ENCODE peak calls at places on chromosomes 16 and 17, in four cellular contexts. One of them, this sample, is unnamed.

GRCh38 chr17:35254107-35254802 is 11.4 kb downstream of the SLFN5 start:
- DNase-seq in SK-N-SH: no peak
- DNase-seq in HepG2: peak; percentile 56
- DNase-seq in HCT116: peak; percentile 42
- DNase-seq in this sample: no peak

GRCh38 chr16:66977341-66978113 is 10.9 kb upstream of the CES4A start:
- DNase-seq in SK-N-SH: peak; percentile 94
- DNase-seq in HepG2: peak; percentile 82
- DNase-seq in HCT116: peak; percentile 60
- DNase-seq in this sample: peak; percentile 74

GRCh38 chr17:77958716-77959215 is 263 bp downstream of the TNRC6C start:
- DNase-seq in SK-N-SH: no peak
- DNase-seq in HepG2: no peak
- DNase-seq in HCT116: no peak
- DNase-seq in this sample: no peak

GRCh38 chr17:74407384-74407783 is 24.5 kb upstream of the GPRC5C start:
- DNase-seq in SK-N-SH: no peak
- DNase-seq in HepG2: no peak
- DNase-seq in HCT116: no peak
- DNase-seq in this sample: peak; percentile 33

GRCh38 chr16:8656376-8656775 is 18.0 kb upstream of the ABAT start:
- DNase-seq in SK-N-SH: no peak
- DNase-seq in HepG2: no peak
- DNase-seq in HCT116: no peak
- DNase-seq in this sample: no peak

GRCh38 chr16:68091604-68092261 is 6.6 kb downstream of the NFATC3 start:
- DNase-seq in SK-N-SH: no peak
- DNase-seq in HepG2: peak; percentile 70
- DNase-seq in HCT116: no peak
- DNase-seq in this sample: no peak

GRCh38 chr17:79615446-79615845 is 4.6 kb upstream of the RBFOX3 start:
- DNase-seq in SK-N-SH: no peak
- DNase-seq in HepG2: no peak
- DNase-seq in HCT116: no peak
- DNase-seq in this sample: no peak

GRCh38 chr16:84085774-84086173 is 31.0 kb downstream of the MBTPS1 start:
- DNase-seq in SK-N-SH: no peak
- DNase-seq in HepG2: no peak
- DNase-seq in HCT116: no peak
- DNase-seq in this sample: no peak

GRCh38 chr17:74392848-74393247 is 25.5 kb downstream of the GPR142 start:
- DNase-seq in SK-N-SH: no peak
- DNase-seq in HepG2: no peak
- DNase-seq in HCT116: no peak
- DNase-seq in this sample: peak; percentile 67

GRCh38 chr16:51763072-51763658 is 612.1 kb upstream of the SALL1 start:
- DNase-seq in SK-N-SH: no peak
- DNase-seq in HepG2: no peak
- DNase-seq in HCT116: no peak
- DNase-seq in this sample: no peak

GRCh38 chr16:50742521-50743150 is 750 bp downstream of the CYLD start:
- DNase-seq in SK-N-SH: no peak
- DNase-seq in HepG2: no peak
- DNase-seq in HCT116: no peak
- DNase-seq in this sample: peak; percentile 12

GRCh38 chr17:41446806-41447205 is 6.0 kb upstream of the KRT38 start:
- DNase-seq in SK-N-SH: no peak
- DNase-seq in HepG2: no peak
- DNase-seq in HCT116: no peak
- DNase-seq in this sample: no peak

GRCh38 chr16:85385463-85386331 is 227.4 kb upstream of the GSE1 start:
- DNase-seq in SK-N-SH: no peak
- DNase-seq in HepG2: peak; percentile 54
- DNase-seq in HCT116: no peak
- DNase-seq in this sample: no peak

GRCh38 chr17:3960764-3961163 is 3.5 kb downstream of the ATP2A3 start:
- DNase-seq in SK-N-SH: no peak
- DNase-seq in HepG2: no peak
- DNase-seq in HCT116: no peak
- DNase-seq in this sample: no peak

GRCh38 chr17:63431939-63432804 is 13.9 kb downstream of the CYB561 start:
- DNase-seq in SK-N-SH: peak; percentile 92
- DNase-seq in HepG2: peak; percentile 81
- DNase-seq in HCT116: no peak
- DNase-seq in this sample: peak; percentile 43

GRCh38 chr17:27577124-27577761 is 53.7 kb upstream of the LGALS9 start:
- DNase-seq in SK-N-SH: peak; percentile 80
- DNase-seq in HepG2: no peak
- DNase-seq in HCT116: no peak
- DNase-seq in this sample: no peak

GRCh38 chr17:66493283-66494019 is 191.0 kb downstream of the PRKCA start:
- DNase-seq in SK-N-SH: no peak
- DNase-seq in HepG2: no peak
- DNase-seq in HCT116: no peak
- DNase-seq in this sample: no peak

GRCh38 chr16:24337013-24337412 is 80.9 kb downstream of the CACNG3 start:
- DNase-seq in SK-N-SH: no peak
- DNase-seq in HepG2: no peak
- DNase-seq in HCT116: no peak
- DNase-seq in this sample: no peak

GRCh38 chr17:50268632-50269287 is 5.5 kb upstream of the TMEM92 start:
- DNase-seq in SK-N-SH: no peak
- DNase-seq in HepG2: no peak
- DNase-seq in HCT116: no peak
- DNase-seq in this sample: no peak

GRCh38 chr17:4934173-4934979 is 2.3 kb downstream of the GP1BA start:
- DNase-seq in SK-N-SH: peak; percentile 72
- DNase-seq in HepG2: peak; percentile 46
- DNase-seq in HCT116: no peak
- DNase-seq in this sample: no peak

GRCh38 chr16:57092786-57093301 is 461 bp downstream of the CPNE2 start:
- DNase-seq in SK-N-SH: peak; percentile 85
- DNase-seq in HepG2: no peak
- DNase-seq in HCT116: no peak
- DNase-seq in this sample: peak; percentile 41

GRCh38 chr16:59971264-59971663 is 1237.1 kb upstream of the GOT2 start:
- DNase-seq in SK-N-SH: no peak
- DNase-seq in HepG2: no peak
- DNase-seq in HCT116: no peak
- DNase-seq in this sample: no peak

DNA sequence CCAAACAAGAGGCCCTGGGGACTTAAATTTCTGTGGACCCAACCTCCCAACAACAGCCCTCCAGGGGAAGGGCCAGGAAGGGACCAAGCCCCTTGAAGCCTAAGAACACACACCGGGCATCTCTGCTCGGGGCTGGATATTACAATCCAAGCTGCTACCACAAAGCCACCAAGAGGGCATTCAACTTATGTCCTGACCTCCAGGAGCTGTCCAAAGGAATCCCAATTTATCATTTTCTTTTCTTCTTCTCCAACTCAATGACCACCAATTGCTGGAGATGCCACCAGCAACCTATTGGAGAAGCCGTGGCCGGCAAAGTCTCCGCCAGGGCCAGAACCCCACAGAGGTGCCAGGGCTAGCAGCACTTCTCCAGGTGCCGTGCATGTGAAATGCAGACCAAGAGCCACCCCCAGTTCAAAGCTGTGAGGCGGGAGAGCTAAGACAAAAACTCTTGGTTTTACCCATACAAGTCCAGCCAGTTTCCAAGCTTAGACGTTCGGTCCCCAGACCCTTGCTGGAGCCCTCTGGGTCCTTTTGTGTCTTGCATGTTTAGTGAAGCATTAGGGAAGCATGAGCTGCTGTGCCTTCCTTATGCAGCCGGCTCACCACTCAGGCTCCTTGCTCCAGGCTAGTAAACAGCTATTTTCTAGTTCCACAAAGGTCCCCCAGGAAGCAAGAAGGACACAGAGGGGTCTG is 3.4 kb downstream of the PITPNA start:
- DNase-seq in SK-N-SH: no peak
- DNase-seq in HepG2: no peak
- DNase-seq in HCT116: no peak
- DNase-seq in this sample: no peak
- TF ChIP-seq JUND in SK-N-SH: no peak
- TF ChIP-seq JUND in HepG2: no peak
- TF ChIP-seq JUND in HCT116: no peak
- TF ChIP-seq JUND in this sample: no peak

DNA sequence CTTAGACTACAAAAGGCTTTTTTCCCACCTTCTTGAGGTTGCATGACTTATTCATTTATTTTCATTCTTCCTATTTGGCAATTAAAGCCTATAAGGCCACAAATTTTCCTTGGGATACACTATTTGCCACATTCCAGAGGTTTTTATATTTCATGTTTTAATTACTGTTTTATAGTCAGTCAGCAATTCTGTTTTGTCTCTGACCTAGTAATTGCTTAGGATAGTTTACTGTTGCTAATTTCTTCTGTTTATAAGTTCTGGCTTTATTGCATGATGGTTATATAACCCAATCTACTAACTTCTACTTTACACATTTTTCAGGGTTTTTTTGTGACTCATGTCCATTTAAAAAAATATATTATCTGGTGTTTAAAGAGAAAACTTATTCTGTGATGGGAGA is 2.5 kb downstream of the ZNF23 start:
- DNase-seq in SK-N-SH: no peak
- DNase-seq in HepG2: no peak
- DNase-seq in HCT116: no peak
- DNase-seq in this sample: no peak
- TF ChIP-seq JUND in SK-N-SH: no peak
- TF ChIP-seq JUND in HepG2: no peak
- TF ChIP-seq JUND in HCT116: no peak
- TF ChIP-seq JUND in this sample: no peak

GRCh38 chr17:73211745-73212144 is 18.9 kb downstream of the COG1 start:
- DNase-seq in SK-N-SH: no peak
- DNase-seq in HepG2: no peak
- DNase-seq in HCT116: no peak
- DNase-seq in this sample: no peak
- TF ChIP-seq JUND in SK-N-SH: no peak
- TF ChIP-seq JUND in HepG2: no peak
- TF ChIP-seq JUND in HCT116: no peak
- TF ChIP-seq JUND in this sample: no peak

GRCh38 chr17:59914274-59914854 is 21.4 kb downstream of the RPS6KB1 start:
- DNase-seq in SK-N-SH: peak; percentile 75
- DNase-seq in HepG2: peak; percentile 51
- DNase-seq in HCT116: peak; percentile 19
- DNase-seq in this sample: peak; percentile 64
- TF ChIP-seq JUND in SK-N-SH: no peak
- TF ChIP-seq JUND in HepG2: no peak
- TF ChIP-seq JUND in HCT116: no peak
- TF ChIP-seq JUND in this sample: no peak

GRCh38 chr16:86939609-86940008 is 361.3 kb downstream of the FOXL1 start:
- DNase-seq in SK-N-SH: no peak
- DNase-seq in HepG2: no peak
- DNase-seq in HCT116: no peak
- DNase-seq in this sample: no peak

GRCh38 chr16:86932130-86932982 is 354.0 kb downstream of the FOXL1 start:
- DNase-seq in SK-N-SH: no peak
- DNase-seq in HepG2: no peak
- DNase-seq in HCT116: no peak
- DNase-seq in this sample: no peak

GRCh38 chr16:86931410-86931941 is 353.1 kb downstream of the FOXL1 start:
- DNase-seq in SK-N-SH: no peak
- DNase-seq in HepG2: no peak
- DNase-seq in HCT116: no peak
- DNase-seq in this sample: no peak

GRCh38 chr16:86934581-86935322 is 356.4 kb downstream of the FOXL1 start:
- DNase-seq in SK-N-SH: no peak
- DNase-seq in HepG2: no peak
- DNase-seq in HCT116: no peak
- DNase-seq in this sample: no peak

GRCh38 chr16:86935323-86935669 is 356.9 kb downstream of the FOXL1 start:
- DNase-seq in SK-N-SH: no peak
- DNase-seq in HepG2: no peak
- DNase-seq in HCT116: no peak
- DNase-seq in this sample: no peak
- TF ChIP-seq JUND in SK-N-SH: no peak
- TF ChIP-seq JUND in HepG2: no peak
- TF ChIP-seq JUND in HCT116: no peak
- TF ChIP-seq JUND in this sample: no peak